ENCODE peak calls at places on chromosomes 4 and X, in four cellular contexts. One of them, this sample, is unnamed.

GRCh38 chr4:8777320-8778196 is 94.1 kb downstream of the HMX1 start:
- DNase-seq in sciatic nerve: no peak
- DNase-seq in AG10803: no peak
- DNase-seq in adipocyte: no peak
- DNase-seq in this sample: no peak

GRCh38 chr4:12716896-12717295 is 767.2 kb downstream of the RAB28 start:
- DNase-seq in sciatic nerve: no peak
- DNase-seq in AG10803: no peak
- DNase-seq in adipocyte: no peak
- DNase-seq in this sample: no peak

GRCh38 chrX:39059866-39060265 is 258.6 kb downstream of the MID1IP1 start:
- DNase-seq in sciatic nerve: no peak
- DNase-seq in AG10803: no peak
- DNase-seq in adipocyte: no peak
- DNase-seq in this sample: no peak

GRCh38 chr4:91064157-91064853 is 937.1 kb downstream of the CCSER1 start:
- DNase-seq in sciatic nerve: no peak
- DNase-seq in AG10803: no peak
- DNase-seq in adipocyte: no peak
- DNase-seq in this sample: no peak

GRCh38 chrX:2931612-2932011 is 2.5 kb upstream of the ARSD start:
- DNase-seq in sciatic nerve: no peak
- DNase-seq in AG10803: no peak
- DNase-seq in adipocyte: no peak
- DNase-seq in this sample: no peak

GRCh38 chr4:138910914-138911336 is 104.7 kb upstream of the NOCT start:
- DNase-seq in sciatic nerve: no peak
- DNase-seq in AG10803: peak
- DNase-seq in adipocyte: no peak
- DNase-seq in this sample: peak

GRCh38 chrX:40479777-40480318 is 100.9 kb upstream of the ATP6AP2 start:
- DNase-seq in sciatic nerve: no peak
- DNase-seq in AG10803: no peak
- DNase-seq in adipocyte: no peak
- DNase-seq in this sample: no peak

GRCh38 chr4:21795091-21795490 is 153.5 kb downstream of the KCNIP4 start:
- DNase-seq in sciatic nerve: no peak
- DNase-seq in AG10803: peak
- DNase-seq in adipocyte: peak
- DNase-seq in this sample: peak

GRCh38 chr4:120055167-120055566 is 11.5 kb downstream of the MAD2L1 start:
- DNase-seq in sciatic nerve: no peak
- DNase-seq in AG10803: no peak
- DNase-seq in adipocyte: no peak
- DNase-seq in this sample: peak

GRCh38 chrX:18449271-18449670 is 23.9 kb downstream of the CDKL5 start:
- DNase-seq in sciatic nerve: no peak
- DNase-seq in AG10803: no peak
- DNase-seq in adipocyte: no peak
- DNase-seq in this sample: no peak

GRCh38 chr4:5477613-5478012 is 230.7 kb downstream of the EVC2 start:
- DNase-seq in sciatic nerve: no peak
- DNase-seq in AG10803: no peak
- DNase-seq in adipocyte: no peak
- DNase-seq in this sample: no peak

GRCh38 chr4:108328033-108328732 is 159.5 kb upstream of the LEF1 start:
- DNase-seq in sciatic nerve: no peak
- DNase-seq in AG10803: no peak
- DNase-seq in adipocyte: no peak
- DNase-seq in this sample: no peak

GRCh38 chrX:48468247-48468671 is 1.8 kb downstream of the SLC38A5 start:
- DNase-seq in sciatic nerve: no peak
- DNase-seq in AG10803: no peak
- DNase-seq in adipocyte: no peak
- DNase-seq in this sample: no peak

GRCh38 chr4:26916195-26916594 is 55.6 kb downstream of the STIM2 start:
- DNase-seq in sciatic nerve: no peak
- DNase-seq in AG10803: peak
- DNase-seq in adipocyte: peak
- DNase-seq in this sample: peak

GRCh38 chrX:87664381-87664780 is 146.8 kb downstream of the KLHL4 start:
- DNase-seq in sciatic nerve: no peak
- DNase-seq in AG10803: no peak
- DNase-seq in adipocyte: peak
- DNase-seq in this sample: peak

GRCh38 chr4:77043507-77044131 is 32.2 kb downstream of the CCNI start:
- DNase-seq in sciatic nerve: no peak
- DNase-seq in AG10803: peak
- DNase-seq in adipocyte: peak
- DNase-seq in this sample: peak

GRCh38 chrX:154738013-154738738 is 12.7 kb downstream of the GAB3 start:
- DNase-seq in sciatic nerve: no peak
- DNase-seq in AG10803: peak
- DNase-seq in adipocyte: peak
- DNase-seq in this sample: peak

GRCh38 chr4:7902101-7902553 is 37.5 kb downstream of the AFAP1 start:
- DNase-seq in sciatic nerve: no peak
- DNase-seq in AG10803: no peak
- DNase-seq in adipocyte: no peak
- DNase-seq in this sample: no peak

GRCh38 chrX:20361081-20361889 is 94.6 kb upstream of the RPS6KA3 start:
- DNase-seq in sciatic nerve: no peak
- DNase-seq in AG10803: peak
- DNase-seq in adipocyte: peak
- DNase-seq in this sample: peak

GRCh38 chrX:15956684-15957083 is 102.1 kb upstream of the AP1S2 start:
- DNase-seq in sciatic nerve: no peak
- DNase-seq in AG10803: no peak
- DNase-seq in adipocyte: peak
- DNase-seq in this sample: no peak

GRCh38 chrX:74490249-74490648 is 69.0 kb downstream of the SLC16A2 start:
- DNase-seq in sciatic nerve: no peak
- DNase-seq in AG10803: no peak
- DNase-seq in adipocyte: no peak
- DNase-seq in this sample: no peak

GRCh38 chr4:156505341-156505955 is 466.2 kb downstream of the PDGFC start:
- DNase-seq in sciatic nerve: no peak
- DNase-seq in AG10803: no peak
- DNase-seq in adipocyte: no peak
- DNase-seq in this sample: no peak

GRCh38 chr4:24598025-24598424 is 13.7 kb upstream of the DHX15 start:
- DNase-seq in sciatic nerve: no peak
- DNase-seq in AG10803: no peak
- DNase-seq in adipocyte: no peak
- DNase-seq in this sample: no peak

GRCh38 chr4:143626134-143626859 is 74.2 kb downstream of the FREM3 start:
- DNase-seq in sciatic nerve: peak
- DNase-seq in AG10803: peak
- DNase-seq in adipocyte: peak
- DNase-seq in this sample: peak

GRCh38 chrX:121000589-121000988 is 15.0 kb upstream of the CT47A1 start:
- DNase-seq in sciatic nerve: no peak
- DNase-seq in AG10803: no peak
- DNase-seq in adipocyte: peak
- DNase-seq in this sample: peak

GRCh38 chr4:139900964-139901376 is 235.4 kb downstream of the MGST2 start:
- DNase-seq in sciatic nerve: no peak
- DNase-seq in AG10803: no peak
- DNase-seq in adipocyte: no peak
- DNase-seq in this sample: no peak

GRCh38 chr4:123299212-123299651 is 97.4 kb upstream of the SPRY1 start:
- DNase-seq in sciatic nerve: no peak
- DNase-seq in AG10803: peak
- DNase-seq in adipocyte: peak
- DNase-seq in this sample: peak

GRCh38 chrX:6810796-6811195 is 275.9 kb upstream of the VCX3A start:
- DNase-seq in sciatic nerve: no peak
- DNase-seq in AG10803: peak
- DNase-seq in adipocyte: no peak
- DNase-seq in this sample: no peak

GRCh38 chr4:139988863-139989765 is 164.9 kb downstream of the MAML3 start:
- DNase-seq in sciatic nerve: no peak
- DNase-seq in AG10803: peak
- DNase-seq in adipocyte: peak
- DNase-seq in this sample: peak

GRCh38 chr4:8392591-8393190 is 47.8 kb downstream of the ACOX3 start:
- DNase-seq in sciatic nerve: no peak
- DNase-seq in AG10803: no peak
- DNase-seq in adipocyte: peak
- DNase-seq in this sample: no peak

GRCh38 chrX:13463608-13464007 is 105.8 kb upstream of the EGFL6 start:
- DNase-seq in sciatic nerve: no peak
- DNase-seq in AG10803: peak
- DNase-seq in adipocyte: peak
- DNase-seq in this sample: peak

GRCh38 chr4:1613099-1613495 is 71.0 kb downstream of the FAM53A start:
- DNase-seq in sciatic nerve: no peak
- DNase-seq in AG10803: no peak
- DNase-seq in adipocyte: no peak
- DNase-seq in this sample: no peak

GRCh38 chrX:9147631-9148189 is 113.8 kb upstream of the FAM9B start:
- DNase-seq in sciatic nerve: no peak
- DNase-seq in AG10803: no peak
- DNase-seq in adipocyte: no peak
- DNase-seq in this sample: no peak

GRCh38 chrX:154010330-154011087 is 9.2 kb downstream of the IRAK1 start:
- DNase-seq in sciatic nerve: no peak
- DNase-seq in AG10803: peak
- DNase-seq in adipocyte: no peak
- DNase-seq in this sample: no peak

GRCh38 chr4:40251366-40251765 is 54.5 kb downstream of the RHOH start:
- DNase-seq in sciatic nerve: no peak
- DNase-seq in AG10803: no peak
- DNase-seq in adipocyte: no peak
- DNase-seq in this sample: no peak

GRCh38 chr4:4569036-4569435 is 27.2 kb upstream of the STX18 start:
- DNase-seq in sciatic nerve: no peak
- DNase-seq in AG10803: peak
- DNase-seq in adipocyte: peak
- DNase-seq in this sample: peak

GRCh38 chrX:9293051-9293496 is 171.8 kb upstream of the TBL1X start:
- DNase-seq in sciatic nerve: no peak
- DNase-seq in AG10803: no peak
- DNase-seq in adipocyte: no peak
- DNase-seq in this sample: no peak

GRCh38 chr4:213971-214370 is 89.7 kb downstream of the ZNF718 start:
- DNase-seq in sciatic nerve: no peak
- DNase-seq in AG10803: no peak
- DNase-seq in adipocyte: no peak
- DNase-seq in this sample: no peak

GRCh38 chrX:39725928-39726619 is 371.7 kb downstream of the BCOR start:
- DNase-seq in sciatic nerve: no peak
- DNase-seq in AG10803: peak
- DNase-seq in adipocyte: peak
- DNase-seq in this sample: peak